ENCODE peak calls at places on chromosomes 4 and X, in ten cellular contexts. S is IMR-90, F is body of pancreas, K is stomach, B is A549, P is heart left ventricle, N is adrenal gland, Z is breast epithelium, M is suprapubic skin, O is ovary. V is an unnamed sample.

GRCh38 chr4:1041147-1041935 is 29.9 kb downstream of the FGFRL1 start:
- DNase-seq in B (peak; percentile 59), S (peak; percentile 34), P (no peak), K (peak; percentile 43), O (no peak), M (no peak), N (no peak), F (no peak), Z (no peak), V (no peak)

GRCh38 chr4:162126754-162127153 is 37.0 kb downstream of the FSTL5 start:
- DNase-seq in K (no peak), N (no peak), M (no peak), F (no peak), P (no peak), Z (no peak), B (no peak), S (no peak), O (no peak), V (no peak)

GRCh38 chrX:24485976-24486680 is 21.0 kb downstream of the PDK3 start:
- DNase-seq in Z (no peak), P (no peak), M (no peak), O (no peak), S (no peak), B (peak; percentile 26), K (no peak), F (no peak), N (no peak), V (no peak)

GRCh38 chrX:124239911-124240310 is 92.5 kb upstream of the TEX13D start:
- DNase-seq in F (no peak), N (no peak), K (no peak), B (no peak), M (no peak), P (no peak), Z (no peak), S (no peak), O (no peak), V (no peak)

GRCh38 chr4:101345596-101346311 is 1.6 kb downstream of the PPP3CA start:
- DNase-seq in M (peak; percentile 83), B (peak; percentile 44), O (peak; percentile 72), N (peak; percentile 67), P (peak; percentile 78), K (peak; percentile 33), F (peak; percentile 62), S (peak; percentile 39), Z (peak; percentile 55), V (peak; percentile 69)

GRCh38 chr4:26213317-26213716 is 107.5 kb upstream of the RBPJ start:
- DNase-seq in M (no peak), N (no peak), Z (no peak), F (no peak), O (no peak), P (no peak), S (no peak), K (no peak), B (no peak), V (no peak)

GRCh38 chrX:130121505-130121800 is 11.2 kb upstream of the ELF4 start:
- DNase-seq in M (no peak), Z (no peak), O (no peak), P (no peak), S (no peak), B (no peak), N (no peak), K (no peak), F (no peak), V (no peak)

GRCh38 chr4:165325732-165326512 is 1.5 kb upstream of the MSMO1 start:
- DNase-seq in Z (no peak), B (peak; percentile 18), M (no peak), F (no peak), S (peak; percentile 93), P (no peak), O (no peak), K (no peak), N (peak; percentile 55), V (no peak)

GRCh38 chr4:36338973-36339372 is 57.6 kb downstream of the DTHD1 start:
- DNase-seq in N (no peak), S (no peak), O (no peak), Z (no peak), P (no peak), B (no peak), F (no peak), K (no peak), M (no peak), V (no peak)

GRCh38 chrX:68199062-68199848 is 234.0 kb downstream of the OPHN1 start:
- DNase-seq in P (no peak), F (no peak), O (no peak), S (no peak), Z (no peak), N (no peak), M (no peak), K (no peak), B (no peak), V (no peak)

DNA sequence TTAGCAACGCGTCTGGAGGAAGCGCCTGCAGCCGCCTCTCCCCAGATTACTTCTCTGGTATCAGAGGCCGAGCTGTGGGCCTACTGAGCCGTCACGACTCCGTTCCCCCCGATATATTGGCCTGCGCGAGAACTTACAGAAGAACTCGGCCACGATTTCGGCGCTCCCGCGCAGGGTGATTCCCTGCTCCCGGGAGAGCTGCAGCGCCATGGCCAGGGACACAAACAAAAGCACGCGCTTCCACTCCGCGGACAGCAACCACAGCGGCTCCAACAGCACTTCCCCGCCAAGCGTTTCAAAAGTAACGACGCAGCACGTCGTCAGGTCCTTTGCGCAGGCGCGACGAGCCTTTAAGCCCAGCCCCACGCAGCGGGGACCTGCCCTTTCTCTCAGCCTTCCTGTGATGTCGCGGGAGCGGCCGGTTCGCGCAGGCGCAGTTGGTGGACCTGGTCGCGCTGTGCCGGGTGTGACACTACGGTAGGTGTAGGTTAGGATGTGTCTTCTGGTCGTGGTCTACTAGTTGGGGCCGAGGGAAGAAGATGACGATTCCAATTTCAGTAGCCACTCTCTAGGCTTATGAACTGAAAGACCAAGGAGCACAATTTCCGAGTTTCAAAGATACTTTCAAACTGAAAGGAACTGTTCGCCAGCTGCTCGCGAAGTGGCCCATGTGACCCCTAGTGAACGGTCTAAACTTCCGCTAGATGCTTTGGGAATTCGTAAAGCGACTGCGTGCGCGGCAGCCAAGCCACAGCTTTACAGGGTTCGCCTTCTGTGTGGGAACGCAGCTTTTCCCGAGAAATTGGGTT is at the start of gene MAD2L1:
- DNase-seq in Z (peak; percentile 97), P (peak; percentile 98), B (peak; percentile 97), S (peak; percentile 98), M (peak; percentile 98), K (peak; percentile 99), N (peak; percentile 100), F (peak; percentile 99), O (peak; percentile 98), V (peak; percentile 99)
- TF ChIP-seq POLR2A in Z (peak; percentile 89), P (peak; percentile 81), B (peak; percentile 75), S (peak; percentile 91), M (peak; percentile 81), K (peak; percentile 38), N (peak; percentile 86), F (peak; percentile 76), O (peak; percentile 93), V (peak; percentile 93)

GRCh38 chr4:38500433-38500832 is 163.6 kb upstream of the KLF3 start:
- DNase-seq in P (no peak), Z (no peak), F (no peak), N (no peak), K (no peak), B (no peak), S (no peak), M (no peak), O (no peak), V (no peak)

GRCh38 chr4:38501698-38502097 is 162.3 kb upstream of the KLF3 start:
- DNase-seq in K (no peak), P (no peak), S (no peak), Z (no peak), M (no peak), O (no peak), N (no peak), B (no peak), F (no peak), V (no peak)

GRCh38 chr4:38499101-38499500 is 164.9 kb upstream of the KLF3 start:
- DNase-seq in N (no peak), Z (no peak), F (no peak), S (no peak), M (no peak), P (no peak), B (no peak), K (no peak), O (no peak), V (no peak)

GRCh38 chr4:38504396-38504715 is 159.6 kb upstream of the KLF3 start:
- DNase-seq in F (no peak), P (no peak), S (no peak), O (no peak), M (no peak), K (no peak), N (no peak), Z (no peak), B (no peak), V (no peak)

GRCh38 chr4:38503689-38504395 is 160.2 kb upstream of the KLF3 start:
- DNase-seq in M (no peak), N (no peak), F (no peak), B (no peak), P (no peak), S (no peak), O (no peak), K (no peak), Z (no peak), V (no peak)
- H3K4me1 ChIP-seq in M (peaks cover 3% of the 10 kb centered on the region), N (no peaks in the 10 kb centered on the region), F (no peaks in the 10 kb centered on the region), B (no peaks in the 10 kb centered on the region), P (no peaks in the 10 kb centered on the region), S (no peaks in the 10 kb centered on the region), O (no peaks in the 10 kb centered on the region), K (no peaks in the 10 kb centered on the region), Z (no peaks in the 10 kb centered on the region), V (no peaks in the 10 kb centered on the region)

DNA sequence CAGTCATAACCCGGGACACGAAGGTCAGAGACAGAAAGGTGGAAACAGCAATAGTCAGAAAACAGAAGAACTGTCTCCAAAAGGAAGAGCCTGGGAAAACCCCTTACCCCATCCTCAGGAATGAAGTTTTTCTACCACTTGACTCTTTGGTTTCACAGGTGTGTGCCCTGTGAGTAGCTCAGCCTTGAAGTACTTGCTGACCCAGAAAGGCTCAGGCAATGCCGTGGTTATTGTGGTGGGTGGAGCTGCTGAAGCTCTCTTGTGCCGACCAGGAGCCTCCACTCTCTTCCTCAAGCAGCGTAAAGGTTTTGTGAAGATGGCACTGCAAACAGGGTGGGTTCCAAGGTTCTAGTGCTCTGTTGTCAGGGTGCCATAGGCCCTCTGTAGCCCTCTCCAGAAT is 24.4 kb downstream of the DGAT2L6 start:
- DNase-seq in B (no peak), P (no peak), F (no peak), M (no peak), O (no peak), K (no peak), N (no peak), S (no peak), Z (no peak), V (no peak)
- H3K4me3 ChIP-seq in B (no peak overlapping the region), P (no peak overlapping the region), F (no peak overlapping the region), M (no peak overlapping the region), O (no peak overlapping the region), K (no peak overlapping the region), N (no peak overlapping the region), S (no peak overlapping the region), Z (no peak overlapping the region), V (no peak overlapping the region)

GRCh38 chrX:49921109-49921508 is 1.3 kb upstream of the CLCN5 start:
- DNase-seq in K (no peak), P (no peak), Z (no peak), O (no peak), N (no peak), B (no peak), S (no peak), F (no peak), M (no peak), V (no peak)

GRCh38 chrX:49919617-49920016 is 2.8 kb upstream of the CLCN5 start:
- DNase-seq in B (peak; percentile 14), M (no peak), K (peak; percentile 55), O (peak; percentile 84), S (peak; percentile 46), Z (no peak), P (peak; percentile 13), F (peak; percentile 50), N (peak; percentile 81), V (no peak)

GRCh38 chrX:49922291-49923241 is at the start of gene CLCN5:
- DNase-seq in S (peak; percentile 91), F (peak; percentile 95), K (peak; percentile 97), M (peak; percentile 95), N (peak; percentile 96), Z (peak; percentile 91), O (peak; percentile 95), P (peak; percentile 93), B (peak; percentile 94), V (peak; percentile 95)
- TF ChIP-seq POLR2A in S (no peak), F (peak; percentile 56), K (no peak), M (no peak), N (peak; percentile 25), Z (no peak), O (peak; percentile 43), P (peak; percentile 49), B (peak; percentile 55), V (peak; percentile 65)

V was measured in right lobe of liver.